ENCODE peak calls at places on chromosomes 13 and 19, in eight cellular contexts. R is CD4-positive, alpha-beta memory T cell; M is endothelial cell; I is activated CD4-positive, alpha-beta T cell treated with anti-CD3 and anti-CD28 coated beads, Interleukin-2, amount 50 U/mL, for 48 hours; J is putamen; W is tibial nerve; V is prostate gland; U is pancreas. P is an unnamed sample.

GRCh38 chr19:45826934-45827333 is 11.8 kb upstream of the RSPH6A start:
- DNase-seq in R (no peak), I (no peak), M (no peak), J (no peak), V (no peak), W (no peak), U (no peak), P (no peak)

GRCh38 chr13:99657848-99658265 is 156.6 kb downstream of the TM9SF2 start:
- DNase-seq in J (peak), M (peak), W (no peak), V (no peak), U (peak), R (peak), I (peak), P (peak)

GRCh38 chr13:64274481-64275217 is 2859.0 kb upstream of the PCDH20 start:
- DNase-seq in J (no peak), W (no peak), R (no peak), M (no peak), I (no peak), U (no peak), V (no peak), P (no peak)

GRCh38 chr19:35764432-35765315 is 6.7 kb downstream of the PROSER3 start:
- DNase-seq in W (no peak), R (no peak), I (no peak), M (no peak), J (no peak), V (no peak), U (no peak), P (no peak)

GRCh38 chr19:19120308-19121156 is 17.7 kb downstream of the TMEM161A start:
- DNase-seq in M (peak), V (no peak), W (peak), R (no peak), U (no peak), J (no peak), I (peak), P (peak)

GRCh38 chr13:100645382-100645781 is 29.2 kb downstream of the TMTC4 start:
- DNase-seq in V (no peak), R (no peak), J (no peak), I (no peak), W (no peak), U (no peak), M (no peak), P (no peak)

GRCh38 chr19:41936416-41936850 is 8.2 kb upstream of the ERFL start:
- DNase-seq in V (no peak), U (no peak), R (no peak), M (no peak), W (no peak), J (no peak), I (no peak), P (no peak)

GRCh38 chr13:99686157-99686572 is 184.9 kb downstream of the TM9SF2 start:
- DNase-seq in U (peak), J (no peak), I (no peak), W (no peak), R (no peak), V (no peak), M (peak), P (no peak)

GRCh38 chr19:56601375-56601774 is 6.3 kb downstream of the ZNF71 start:
- DNase-seq in R (no peak), U (no peak), V (no peak), J (no peak), I (no peak), M (no peak), W (no peak), P (no peak)

P was measured in NCI-H460.